ENCODE peak calls at places on chromosome 6, in eight cellular contexts. One of them, this sample, is unnamed.

GRCh38 chr6:131362070-131362469 is 211.0 kb upstream of the ARG1 start:
- DNase-seq in Daoy: peak
- DNase-seq in stomach: no peak
- DNase-seq in tibial artery: no peak
- DNase-seq in left ventricle myocardium inferior: no peak
- DNase-seq in neural crest cell: no peak
- DNase-seq in stimulated activated CD4-positive, alpha-beta T cell treated with anti-CD3 and anti-CD28 coated beads, Interleukin-2, amount 100 ng/mL, for 48 hours: no peak
- DNase-seq in astrocyte: no peak
- DNase-seq in this sample: no peak

GRCh38 chr6:53773044-53773696 is 21.6 kb upstream of the LRRC1 start:
- DNase-seq in tibial artery: no peak
- DNase-seq in astrocyte: no peak
- DNase-seq in stomach: no peak
- DNase-seq in stimulated activated CD4-positive, alpha-beta T cell treated with anti-CD3 and anti-CD28 coated beads, Interleukin-2, amount 100 ng/mL, for 48 hours: no peak
- DNase-seq in left ventricle myocardium inferior: no peak
- DNase-seq in Daoy: no peak
- DNase-seq in neural crest cell: no peak
- DNase-seq in this sample: no peak

GRCh38 chr6:11207199-11207968 is 25.1 kb downstream of the NEDD9 start:
- DNase-seq in Daoy: peak
- DNase-seq in neural crest cell: no peak
- DNase-seq in tibial artery: no peak
- DNase-seq in stomach: peak
- DNase-seq in astrocyte: peak
- DNase-seq in stimulated activated CD4-positive, alpha-beta T cell treated with anti-CD3 and anti-CD28 coated beads, Interleukin-2, amount 100 ng/mL, for 48 hours: no peak
- DNase-seq in left ventricle myocardium inferior: peak
- DNase-seq in this sample: no peak

GRCh38 chr6:105136433-105137350 is 43.1 kb downstream of the POPDC3 start:
- DNase-seq in astrocyte: peak
- DNase-seq in tibial artery: peak
- DNase-seq in stomach: peak
- DNase-seq in Daoy: peak
- DNase-seq in neural crest cell: peak
- DNase-seq in stimulated activated CD4-positive, alpha-beta T cell treated with anti-CD3 and anti-CD28 coated beads, Interleukin-2, amount 100 ng/mL, for 48 hours: no peak
- DNase-seq in left ventricle myocardium inferior: peak
- DNase-seq in this sample: no peak

GRCh38 chr6:37204014-37204751 is 34.2 kb downstream of the PIM1 start:
- DNase-seq in astrocyte: peak
- DNase-seq in Daoy: peak
- DNase-seq in stimulated activated CD4-positive, alpha-beta T cell treated with anti-CD3 and anti-CD28 coated beads, Interleukin-2, amount 100 ng/mL, for 48 hours: no peak
- DNase-seq in tibial artery: no peak
- DNase-seq in neural crest cell: no peak
- DNase-seq in left ventricle myocardium inferior: no peak
- DNase-seq in stomach: peak
- DNase-seq in this sample: no peak

GRCh38 chr6:39072830-39073229 is 24.2 kb downstream of the GLP1R start:
- DNase-seq in stimulated activated CD4-positive, alpha-beta T cell treated with anti-CD3 and anti-CD28 coated beads, Interleukin-2, amount 100 ng/mL, for 48 hours: no peak
- DNase-seq in tibial artery: peak
- DNase-seq in Daoy: no peak
- DNase-seq in neural crest cell: no peak
- DNase-seq in left ventricle myocardium inferior: no peak
- DNase-seq in stomach: peak
- DNase-seq in astrocyte: no peak
- DNase-seq in this sample: no peak

GRCh38 chr6:166145751-166146150 is 21.9 kb downstream of the TBXT start:
- DNase-seq in astrocyte: no peak
- DNase-seq in stomach: no peak
- DNase-seq in neural crest cell: no peak
- DNase-seq in Daoy: no peak
- DNase-seq in left ventricle myocardium inferior: no peak
- DNase-seq in stimulated activated CD4-positive, alpha-beta T cell treated with anti-CD3 and anti-CD28 coated beads, Interleukin-2, amount 100 ng/mL, for 48 hours: no peak
- DNase-seq in tibial artery: no peak
- DNase-seq in this sample: no peak

GRCh38 chr6:3617681-3618299 is 133.7 kb downstream of the PXDC1 start:
- DNase-seq in tibial artery: no peak
- DNase-seq in stomach: no peak
- DNase-seq in astrocyte: no peak
- DNase-seq in neural crest cell: no peak
- DNase-seq in stimulated activated CD4-positive, alpha-beta T cell treated with anti-CD3 and anti-CD28 coated beads, Interleukin-2, amount 100 ng/mL, for 48 hours: no peak
- DNase-seq in Daoy: no peak
- DNase-seq in left ventricle myocardium inferior: no peak
- DNase-seq in this sample: no peak

GRCh38 chr6:150153905-150154492 is 11.2 kb downstream of the PPP1R14C start:
- DNase-seq in left ventricle myocardium inferior: no peak
- DNase-seq in Daoy: peak
- DNase-seq in stomach: no peak
- DNase-seq in tibial artery: no peak
- DNase-seq in neural crest cell: no peak
- DNase-seq in astrocyte: peak
- DNase-seq in stimulated activated CD4-positive, alpha-beta T cell treated with anti-CD3 and anti-CD28 coated beads, Interleukin-2, amount 100 ng/mL, for 48 hours: no peak
- DNase-seq in this sample: no peak

GRCh38 chr6:33732819-33733218 is 13.9 kb downstream of the IP6K3 start:
- DNase-seq in tibial artery: no peak
- DNase-seq in stomach: no peak
- DNase-seq in astrocyte: no peak
- DNase-seq in stimulated activated CD4-positive, alpha-beta T cell treated with anti-CD3 and anti-CD28 coated beads, Interleukin-2, amount 100 ng/mL, for 48 hours: no peak
- DNase-seq in Daoy: no peak
- DNase-seq in left ventricle myocardium inferior: no peak
- DNase-seq in neural crest cell: no peak
- DNase-seq in this sample: no peak

This sample was measured in immature natural killer cell.